ENCODE peak calls at places on chromosomes 16 and 17, in five cellular contexts. T is ovary, W is T-cell, C is NCI-H345, L is HCT116. K is an unnamed sample.

GRCh38 chr16:24876231-24876630 is 30.5 kb downstream of the SLC5A11 start:
- DNase-seq in T (no peak), W (no peak), C (no peak), L (no peak), K (no peak)

GRCh38 chr17:7323731-7324437 is 5.3 kb downstream of the NEURL4 start:
- DNase-seq in T (peak), W (peak), C (no peak), L (no peak), K (peak)

GRCh38 chr17:80813318-80813717 is 178.3 kb upstream of the CHMP6 start:
- DNase-seq in T (no peak), W (no peak), C (no peak), L (no peak), K (no peak)

GRCh38 chr17:21345236-21345635 is 30.9 kb upstream of the KCNJ12 start:
- DNase-seq in T (no peak), W (no peak), C (no peak), L (no peak), K (no peak)

GRCh38 chr17:10018461-10018891 is 113.4 kb upstream of the RCVRN start:
- DNase-seq in T (no peak), W (no peak), C (no peak), L (no peak), K (no peak)

GRCh38 chr16:25141648-25142047 is 30.1 kb downstream of the LCMT1 start:
- DNase-seq in T (no peak), W (no peak), C (no peak), L (no peak), K (no peak)

GRCh38 chr17:50048146-50048720 is 7.7 kb upstream of the ITGA3 start:
- DNase-seq in T (no peak), W (no peak), C (no peak), L (no peak), K (no peak)

GRCh38 chr17:27613425-27613824 is 17.6 kb upstream of the LGALS9 start:
- DNase-seq in T (no peak), W (no peak), C (no peak), L (no peak), K (no peak)

GRCh38 chr17:30344283-30345088 is 10.6 kb upstream of the TMIGD1 start:
- DNase-seq in T (peak), W (no peak), C (peak), L (no peak), K (no peak)

GRCh38 chr16:28326881-28327610 is 34.7 kb downstream of the SBK1 start:
- DNase-seq in T (no peak), W (peak), C (peak), L (peak), K (peak)

GRCh38 chr17:45274033-45274432 is 12.1 kb upstream of the SPATA32 start:
- DNase-seq in T (no peak), W (no peak), C (no peak), L (no peak), K (no peak)

GRCh38 chr17:46977348-46977747 is 1.7 kb downstream of the RPRML start:
- DNase-seq in T (no peak), W (no peak), C (peak), L (no peak), K (no peak)

GRCh38 chr16:565420-566330 is 1.1 kb upstream of the NHLRC4 start:
- DNase-seq in T (peak), W (no peak), C (no peak), L (no peak), K (no peak)

GRCh38 chr17:40069751-40070643 is 7.2 kb downstream of the THRA start:
- DNase-seq in T (peak), W (peak), C (peak), L (no peak), K (peak)

GRCh38 chr17:46195939-46196338 is 2.7 kb upstream of the KANSL1 start:
- DNase-seq in T (no peak), W (no peak), C (no peak), L (no peak), K (no peak)

GRCh38 chr17:56096026-56096807 is 57.1 kb upstream of the ANKFN1 start:
- DNase-seq in T (no peak), W (no peak), C (no peak), L (no peak), K (no peak)

GRCh38 chr16:23861874-23862273 is 26.1 kb downstream of the PRKCB start:
- DNase-seq in T (no peak), W (no peak), C (no peak), L (no peak), K (no peak)

GRCh38 chr17:78889525-78889924 is 13.5 kb downstream of the CEP295NL start:
- DNase-seq in T (no peak), W (no peak), C (no peak), L (no peak), K (no peak)

GRCh38 chr17:67374329-67375053 is 2.6 kb upstream of the PITPNC1 start:
- DNase-seq in T (peak), W (peak), C (peak), L (peak), K (peak)

GRCh38 chr17:7283471-7284216 is 2.1 kb downstream of the SLC2A4 start:
- DNase-seq in T (no peak), W (no peak), C (no peak), L (no peak), K (no peak)

GRCh38 chr17:66704858-66705257 is 130.1 kb upstream of the CACNG5 start:
- DNase-seq in T (no peak), W (no peak), C (no peak), L (no peak), K (no peak)

GRCh38 chr16:1546430-1546829 is 13.0 kb downstream of the TMEM204 start:
- DNase-seq in T (no peak), W (no peak), C (no peak), L (no peak), K (no peak)

GRCh38 chr16:60142991-60143705 is 1409.0 kb upstream of the GOT2 start:
- DNase-seq in T (no peak), W (no peak), C (no peak), L (no peak), K (no peak)

GRCh38 chr17:1029196-1029911 is 32.4 kb downstream of the TIMM22 start:
- DNase-seq in T (no peak), W (no peak), C (no peak), L (no peak), K (no peak)

GRCh38 chr17:7704601-7705268 is at the start of gene EFNB3:
- DNase-seq in T (peak), W (no peak), C (peak), L (no peak), K (no peak)

GRCh38 chr17:49016775-49017463 is 19.7 kb downstream of the IGF2BP1 start:
- DNase-seq in T (no peak), W (no peak), C (peak), L (peak), K (no peak)

GRCh38 chr16:87435399-87436224 is 43.5 kb downstream of the MAP1LC3B start:
- DNase-seq in T (no peak), W (no peak), C (no peak), L (no peak), K (no peak)

GRCh38 chr17:76696763-76697701 is 13.7 kb downstream of the MXRA7 start:
- DNase-seq in T (no peak), W (no peak), C (no peak), L (no peak), K (no peak)

GRCh38 chr16:86865866-86866675 is 287.7 kb downstream of the FOXL1 start:
- DNase-seq in T (no peak), W (no peak), C (no peak), L (no peak), K (no peak)

GRCh38 chr17:6574689-6575595 is 18.6 kb upstream of the PITPNM3 start:
- DNase-seq in T (peak), W (no peak), C (no peak), L (no peak), K (peak)

GRCh38 chr16:15765880-15766279 is 90.9 kb downstream of the MYH11 start:
- DNase-seq in T (no peak), W (no peak), C (peak), L (peak), K (no peak)

GRCh38 chr17:50536683-50537646 is 4.4 kb downstream of the EPN3 start:
- DNase-seq in T (no peak), W (no peak), C (no peak), L (no peak), K (no peak)

GRCh38 chr17:72702136-72702735 is 390.3 kb downstream of the SLC39A11 start:
- DNase-seq in T (no peak), W (no peak), C (no peak), L (peak), K (no peak)

GRCh38 chr17:38600906-38601305 is 4.8 kb downstream of the SRCIN1 start:
- DNase-seq in T (no peak), W (no peak), C (no peak), L (no peak), K (no peak)

K was measured in CD8-positive, alpha-beta T cell.